ENCODE peak calls at places on chromosome 5, in four cellular contexts. Y is stimulated activated naive CD8-positive, alpha-beta T cell treated with anti-CD3 and anti-CD28 coated beads, Interleukin-15, Interleukin-2, amounts not matched to agents 100 U/mL and 50 U/mL, for 24 hours; D is T-helper 17 cell; E is activated CD8-positive, alpha-beta T cell treated with anti-CD3 and anti-CD28 coated beads for 36 hours. H is an unnamed sample.

GRCh38 chr5:80184235-80185023 is 71.4 kb downstream of the SERINC5 start:
- ATAC-seq in D (no peak), E (no peak), Y (no peak), H (no peak)

GRCh38 chr5:170220196-170220595 is 12.6 kb upstream of the C5orf58 start:
- ATAC-seq in Y (no peak), E (no peak), D (no peak), H (no peak)

GRCh38 chr5:66436721-66437120 is 159.5 kb upstream of the MAST4 start:
- ATAC-seq in E (no peak), Y (no peak), D (no peak), H (no peak)

GRCh38 chr5:143673676-143674468 is 138.1 kb upstream of the HMHB1 start:
- ATAC-seq in Y (no peak), D (no peak), E (no peak), H (no peak)

GRCh38 chr5:68886814-68887213 is 207.0 kb upstream of the SLC30A5 start:
- ATAC-seq in D (peak), E (no peak), Y (no peak), H (no peak)

GRCh38 chr5:37772255-37772654 is 67.6 kb downstream of the GDNF start:
- ATAC-seq in E (no peak), D (no peak), Y (no peak), H (no peak)

GRCh38 chr5:179243333-179243732 is 101.9 kb downstream of the ADAMTS2 start:
- ATAC-seq in E (no peak), D (no peak), Y (no peak), H (no peak)

GRCh38 chr5:9498541-9499497 is 47.1 kb downstream of the SEMA5A start:
- ATAC-seq in Y (no peak), E (no peak), D (no peak), H (no peak)

GRCh38 chr5:175718401-175719108 is 60.7 kb downstream of the HRH2 start:
- ATAC-seq in Y (peak), D (peak), E (peak), H (no peak)

GRCh38 chr5:132451387-132451786 is 39.2 kb downstream of the IRF1 start:
- ATAC-seq in Y (no peak), E (no peak), D (no peak), H (no peak)

GRCh38 chr5:39399135-39400036 is 25.4 kb downstream of the DAB2 start:
- ATAC-seq in D (no peak), E (no peak), Y (no peak), H (no peak)

GRCh38 chr5:107719207-107719606 is 48.5 kb upstream of the EFNA5 start:
- ATAC-seq in Y (no peak), E (no peak), D (no peak), H (no peak)

GRCh38 chr5:149412783-149413476 is 33.8 kb upstream of the IL17B start:
- ATAC-seq in D (no peak), Y (no peak), E (no peak), H (no peak)

GRCh38 chr5:176560364-176560763 is 11.2 kb downstream of the CDHR2 start:
- ATAC-seq in E (peak), D (no peak), Y (peak), H (no peak)

GRCh38 chr5:77867914-77868313 is 91.8 kb upstream of the TBCA start:
- ATAC-seq in D (no peak), Y (no peak), E (no peak), H (no peak)

GRCh38 chr5:107601076-107601475 is 69.7 kb downstream of the EFNA5 start:
- ATAC-seq in E (no peak), Y (no peak), D (no peak), H (no peak)

GRCh38 chr5:97449172-97449571 is 266.1 kb upstream of the RIOK2 start:
- ATAC-seq in E (no peak), D (no peak), Y (no peak), H (no peak)

GRCh38 chr5:176639981-176640380 is 7.3 kb upstream of the TSPAN17 start:
- ATAC-seq in D (no peak), E (no peak), Y (no peak), H (no peak)

GRCh38 chr5:159010611-159011497 is 88.9 kb downstream of the EBF1 start:
- ATAC-seq in D (peak), E (no peak), Y (no peak), H (peak)

GRCh38 chr5:176612008-176612407 is 2.1 kb upstream of the GPRIN1 start:
- ATAC-seq in E (no peak), D (no peak), Y (no peak), H (no peak)

GRCh38 chr5:177557041-177557647 is 2.8 kb upstream of the FAM193B start:
- ATAC-seq in Y (no peak), E (no peak), D (no peak), H (no peak)

GRCh38 chr5:5951953-5952352 is 426.4 kb downstream of the MED10 start:
- ATAC-seq in D (no peak), E (no peak), Y (no peak), H (no peak)

GRCh38 chr5:82375488-82376294 is 97.5 kb upstream of the RPS23 start:
- ATAC-seq in D (no peak), E (no peak), Y (no peak), H (no peak)

GRCh38 chr5:103772248-103772647 is 209.7 kb upstream of the NUDT12 start:
- ATAC-seq in D (no peak), E (no peak), Y (no peak), H (no peak)

H was measured in stimulated activated memory B cell treated with anti-CD40 and anti-IgM and Interleukin-4, amounts not matched to agents 10 μg/mL and 1 μg/mL and 100 μg/mL, for 72 hours.